ENCODE peak calls at places on chromosome 10, in seven cellular contexts. V, B, T, K, J, F and A are unnamed samples.

GRCh38 chr10:117004238-117004626 is 755 bp downstream of the SHTN1 start:
- DNase-seq in V (peak), B (no peak), T (no peak), K (no peak), J (no peak), F (no peak), A (peak)

GRCh38 chr10:114068054-114068707 is 24.5 kb downstream of the ADRB1 start:
- DNase-seq in V (no peak), B (no peak), T (no peak), K (no peak), J (peak), F (no peak), A (peak)

GRCh38 chr10:79034271-79034876 is 34.4 kb upstream of the ZMIZ1 start:
- DNase-seq in V (no peak), B (no peak), T (no peak), K (no peak), J (no peak), F (no peak), A (peak)

GRCh38 chr10:80165173-80165572 is 32.6 kb downstream of the PLAC9 start:
- DNase-seq in V (no peak), B (peak), T (no peak), K (no peak), J (peak), F (peak), A (peak)

GRCh38 chr10:129901389-129902045 is 62.6 kb downstream of the EBF3 start:
- DNase-seq in V (no peak), B (no peak), T (peak), K (no peak), J (no peak), F (no peak), A (no peak)

GRCh38 chr10:100148353-100149211 is 37.2 kb downstream of the ERLIN1 start:
- DNase-seq in V (peak), B (no peak), T (no peak), K (no peak), J (peak), F (peak), A (no peak)

GRCh38 chr10:55813451-55814170 is 547.4 kb downstream of the ZWINT start:
- DNase-seq in V (no peak), B (no peak), T (no peak), K (no peak), J (no peak), F (no peak), A (no peak)

GRCh38 chr10:132965411-132966057 is 23.2 kb upstream of the CFAP46 start:
- DNase-seq in V (no peak), B (no peak), T (no peak), K (no peak), J (no peak), F (no peak), A (peak)

GRCh38 chr10:520402-520787 is 169.1 kb downstream of the DIP2C start:
- DNase-seq in V (no peak), B (peak), T (no peak), K (no peak), J (peak), F (no peak), A (no peak)

GRCh38 chr10:99234067-99234738 is 1.4 kb downstream of the HPSE2 start:
- DNase-seq in V (no peak), B (peak), T (peak), K (no peak), J (peak), F (no peak), A (peak)

GRCh38 chr10:11936389-11937152 is 106.0 kb downstream of the UPF2 start:
- DNase-seq in V (no peak), B (no peak), T (peak), K (no peak), J (no peak), F (no peak), A (no peak)

GRCh38 chr10:15802375-15802949 is 57.8 kb downstream of the MINDY3 start:
- DNase-seq in V (no peak), B (no peak), T (no peak), K (no peak), J (no peak), F (no peak), A (no peak)

GRCh38 chr10:2791774-2792443 is 275.4 kb upstream of the PFKP start:
- DNase-seq in V (no peak), B (no peak), T (no peak), K (no peak), J (no peak), F (no peak), A (no peak)
- H3K4me2 ChIP-seq in V (no peak), B (no peak), T (no peak), K (no peak), J (no peak), F (no peak), A (no peak)

GRCh38 chr10:2362331-2362730 is 625.0 kb upstream of the ADARB2 start:
- DNase-seq in V (no peak), B (no peak), T (no peak), K (no peak), J (no peak), F (no peak), A (no peak)

GRCh38 chr10:2356670-2357069 is 619.3 kb upstream of the ADARB2 start:
- DNase-seq in V (no peak), B (no peak), T (no peak), K (no peak), J (no peak), F (no peak), A (no peak)

GRCh38 chr10:2358586-2358985 is 621.3 kb upstream of the ADARB2 start:
- DNase-seq in V (no peak), B (no peak), T (no peak), K (no peak), J (no peak), F (no peak), A (no peak)
- H3K4me3 ChIP-seq in V (no peak), B (no peak), T (no peak), K (no peak), J (no peak), F (no peak), A (no peak)

GRCh38 chr10:30116254-30116573 is 56.8 kb upstream of the JCAD start:
- DNase-seq in V (no peak), B (no peak), T (no peak), K (no peak), J (no peak), F (no peak), A (no peak)

GRCh38 chr10:30114401-30114800 is 55.0 kb upstream of the JCAD start:
- DNase-seq in V (no peak), B (no peak), T (no peak), K (no peak), J (no peak), F (no peak), A (no peak)

GRCh38 chr10:30118590-30118989 is 59.2 kb upstream of the JCAD start:
- DNase-seq in V (no peak), B (no peak), T (peak), K (no peak), J (no peak), F (no peak), A (no peak)

GRCh38 chr10:30114871-30115270 is 55.5 kb upstream of the JCAD start:
- DNase-seq in V (no peak), B (peak), T (peak), K (no peak), J (peak), F (no peak), A (no peak)

DNA sequence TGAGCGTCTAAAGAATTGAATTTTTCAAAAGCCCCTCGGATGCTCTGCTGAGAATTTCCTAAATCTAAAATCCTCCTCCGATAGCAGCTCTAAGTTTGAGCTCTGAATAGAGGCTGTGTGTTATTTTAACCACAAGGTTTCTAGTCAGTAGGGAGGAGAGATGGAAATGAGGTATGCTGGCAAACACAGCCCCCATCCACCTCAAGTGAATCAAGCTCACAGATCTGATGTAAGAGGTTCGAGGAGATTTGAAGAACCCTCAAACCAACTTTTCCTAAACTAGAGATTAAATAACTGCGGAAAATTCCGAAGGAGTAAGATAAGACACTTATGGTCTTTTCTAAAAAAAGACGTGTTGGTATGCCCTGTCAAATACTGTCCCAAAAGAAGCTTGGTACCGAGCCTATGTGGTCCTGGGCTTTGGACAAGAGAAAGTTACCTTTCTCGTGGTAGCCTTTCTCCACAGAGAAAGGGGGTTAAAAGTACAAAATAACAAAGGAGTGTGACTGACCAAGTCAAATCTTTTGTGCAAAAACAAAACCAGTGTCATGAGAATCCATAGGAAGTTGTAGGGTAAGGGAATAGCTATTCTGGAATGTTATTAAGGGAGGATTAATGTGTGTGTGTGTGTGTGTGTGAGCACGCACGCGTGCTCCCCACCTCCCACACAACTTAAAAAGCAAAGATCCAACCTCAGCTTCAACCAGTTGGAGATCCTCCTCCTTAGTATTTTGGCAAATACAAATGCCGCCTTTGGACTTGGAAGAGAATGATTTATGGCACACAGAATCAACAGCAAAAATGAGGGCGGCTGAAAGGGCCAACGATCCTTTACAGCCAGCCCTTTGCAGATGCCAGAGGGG is 56.2 kb upstream of the JCAD start:
- DNase-seq in V (no peak), B (no peak), T (peak), K (no peak), J (peak), F (no peak), A (no peak)
- H3K27ac ChIP-seq in V (no peak), B (no peak), T (no peak), K (peak), J (no peak), F (no peak), A (peak)

DNA sequence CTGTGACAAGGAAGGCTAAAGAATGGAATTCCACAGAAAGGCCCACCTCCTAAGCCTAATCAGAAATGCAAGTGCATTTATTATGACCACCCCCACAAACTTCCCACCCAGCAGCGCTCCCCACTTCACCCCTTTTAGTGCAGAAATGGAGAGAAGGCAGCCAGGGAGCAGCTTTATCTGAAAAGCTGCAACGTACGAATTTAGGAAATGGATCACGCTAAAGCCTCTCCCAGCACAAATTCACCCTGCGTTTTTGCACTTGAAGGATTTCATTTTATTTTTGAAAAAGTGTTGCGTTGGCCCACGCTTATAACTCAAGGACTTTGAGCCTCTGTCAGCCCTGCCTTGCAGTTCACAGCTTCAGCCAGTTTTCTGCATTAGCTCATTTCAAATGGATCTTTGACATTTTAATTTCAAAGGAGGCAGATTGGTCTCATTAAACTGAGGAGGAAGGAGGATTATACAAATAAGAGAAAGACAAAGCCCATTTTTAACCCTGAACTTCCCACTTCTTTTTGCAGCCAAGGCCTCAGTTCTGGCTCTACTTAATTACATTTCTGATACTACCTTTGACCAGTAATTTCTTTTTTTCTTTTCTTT is 556.1 kb downstream of the KCNMA1 start:
- DNase-seq in V (no peak), B (no peak), T (peak), K (no peak), J (no peak), F (no peak), A (no peak)
- H3K4me2 ChIP-seq in V (no peak), B (no peak), T (peak), K (no peak), J (no peak), F (no peak), A (no peak)

DNA sequence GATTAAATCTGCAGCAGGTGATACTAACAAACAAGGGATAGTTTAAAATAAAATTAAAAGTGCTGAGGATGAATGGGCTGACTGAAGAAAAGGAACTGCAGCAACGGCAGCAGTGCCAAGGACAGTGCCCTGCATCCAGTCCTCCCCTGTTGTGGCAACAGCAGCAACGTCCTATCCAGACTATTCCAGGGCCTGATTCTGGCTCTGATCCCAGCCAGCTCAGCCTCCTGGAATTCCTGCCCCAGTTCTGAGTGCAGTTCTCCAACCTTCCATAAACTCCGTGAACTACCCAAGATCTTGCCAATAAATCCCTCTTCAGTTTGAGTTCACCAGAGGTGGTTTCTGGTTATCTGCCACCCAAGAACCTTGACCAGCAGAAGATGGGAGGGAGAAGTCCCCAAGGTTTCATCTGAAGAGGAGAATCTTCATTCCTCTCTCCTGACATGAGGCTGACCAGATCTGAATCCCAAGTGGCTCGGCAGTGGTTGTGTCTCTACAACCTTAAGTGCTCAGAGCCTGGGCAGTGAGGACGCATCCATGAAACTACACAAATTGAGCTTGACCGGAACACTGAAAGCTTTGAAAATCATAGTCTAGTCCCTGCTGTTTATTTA is 115.8 kb downstream of the SORBS1 start:
- DNase-seq in V (no peak), B (peak), T (no peak), K (no peak), J (peak), F (peak), A (peak)
- H3K4me3 ChIP-seq in V (no peak), B (no peak), T (no peak), K (no peak), J (peak), F (no peak), A (no peak)

GRCh38 chr10:88525371-88526079 is 57.6 kb downstream of the RNLS start:
- DNase-seq in V (peak), B (peak), T (no peak), K (no peak), J (peak), F (peak), A (no peak)

GRCh38 chr10:88527245-88527644 is 55.9 kb downstream of the RNLS start:
- DNase-seq in V (no peak), B (no peak), T (peak), K (no peak), J (no peak), F (no peak), A (no peak)

GRCh38 chr10:88530629-88531382 is 52.3 kb downstream of the RNLS start:
- DNase-seq in V (no peak), B (no peak), T (no peak), K (no peak), J (no peak), F (no peak), A (no peak)

GRCh38 chr10:88528791-88529190 is 54.3 kb downstream of the RNLS start:
- DNase-seq in V (no peak), B (no peak), T (no peak), K (no peak), J (no peak), F (no peak), A (no peak)

GRCh38 chr10:88528196-88528595 is 54.9 kb downstream of the RNLS start:
- DNase-seq in V (no peak), B (no peak), T (no peak), K (no peak), J (no peak), F (no peak), A (no peak)
- H3K27ac ChIP-seq in V (no peak), B (no peak), T (no peak), K (no peak), J (no peak), F (no peak), A (no peak)

GRCh38 chr10:60989400-60989876 is 45.5 kb upstream of the RHOBTB1 start:
- DNase-seq in V (no peak), B (no peak), T (no peak), K (no peak), J (no peak), F (no peak), A (no peak)
- H3K4me2 ChIP-seq in V (no peak), B (no peak), T (no peak), K (no peak), J (no peak), F (peak), A (no peak)

DNA sequence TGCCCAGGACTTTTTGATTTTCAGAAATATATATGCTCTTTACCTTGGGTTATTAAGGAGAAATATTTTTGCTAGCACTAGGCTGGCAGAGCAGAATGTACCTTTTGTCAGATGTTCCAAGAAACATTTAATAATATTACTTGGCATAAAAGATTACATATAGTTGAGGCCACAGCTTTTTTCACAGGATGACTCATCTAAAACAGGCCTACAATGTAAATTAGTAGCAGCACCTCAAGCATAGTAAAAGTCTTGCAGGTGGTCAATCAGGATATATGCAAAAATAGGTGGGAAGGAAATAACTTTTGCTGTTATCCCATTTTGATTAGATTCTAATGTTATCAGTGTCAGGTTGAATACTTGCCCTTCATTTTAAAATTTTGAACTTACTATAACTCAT is 14.9 kb upstream of the ITGB1 start:
- DNase-seq in V (no peak), B (no peak), T (no peak), K (no peak), J (no peak), F (no peak), A (no peak)
- H3K4me3 ChIP-seq in V (no peak), B (no peak), T (no peak), K (no peak), J (no peak), F (no peak), A (no peak)